ENCODE peak calls at places on chromosomes 5 and 9, in eight cellular contexts. One of them, this sample, is unnamed. For H3K27me3, the result is how much of the 10 kb centered on the place peaks cover.

GRCh38 chr5:103120607-103121200 is 603 bp downstream of the PPIP5K2 start:
- DNase-seq in psoas muscle: no peak
- DNase-seq in heart right ventricle: no peak
- DNase-seq in HCT116: no peak
- DNase-seq in neural progenitor cell: peak
- DNase-seq in dorsolateral prefrontal cortex: no peak
- DNase-seq in SK-N-SH: peak
- DNase-seq in cardiac muscle cell: peak
- DNase-seq in this sample: peak

GRCh38 chr5:140311011-140311467 is 8.1 kb upstream of the PFDN1 start:
- DNase-seq in psoas muscle: no peak
- DNase-seq in heart right ventricle: no peak
- DNase-seq in HCT116: no peak
- DNase-seq in neural progenitor cell: no peak
- DNase-seq in dorsolateral prefrontal cortex: no peak
- DNase-seq in SK-N-SH: no peak
- DNase-seq in cardiac muscle cell: no peak
- DNase-seq in this sample: peak

GRCh38 chr9:85536514-85536913 is 205.2 kb downstream of the AGTPBP1 start:
- DNase-seq in psoas muscle: no peak
- DNase-seq in heart right ventricle: no peak
- DNase-seq in HCT116: no peak
- DNase-seq in neural progenitor cell: no peak
- DNase-seq in dorsolateral prefrontal cortex: no peak
- DNase-seq in SK-N-SH: no peak
- DNase-seq in cardiac muscle cell: no peak
- DNase-seq in this sample: no peak

GRCh38 chr5:79093762-79094161 is 17.8 kb upstream of the BHMT start:
- DNase-seq in psoas muscle: no peak
- DNase-seq in heart right ventricle: no peak
- DNase-seq in HCT116: no peak
- DNase-seq in neural progenitor cell: no peak
- DNase-seq in dorsolateral prefrontal cortex: no peak
- DNase-seq in SK-N-SH: peak
- DNase-seq in cardiac muscle cell: no peak
- DNase-seq in this sample: no peak

GRCh38 chr5:16540421-16540820 is 74.8 kb upstream of the ZNF622 start:
- DNase-seq in psoas muscle: no peak
- DNase-seq in heart right ventricle: no peak
- DNase-seq in HCT116: no peak
- DNase-seq in neural progenitor cell: no peak
- DNase-seq in dorsolateral prefrontal cortex: no peak
- DNase-seq in SK-N-SH: no peak
- DNase-seq in cardiac muscle cell: no peak
- DNase-seq in this sample: peak

GRCh38 chr5:31470608-31471007 is 61.3 kb downstream of the DROSHA start:
- DNase-seq in psoas muscle: peak
- DNase-seq in heart right ventricle: peak
- DNase-seq in HCT116: no peak
- DNase-seq in neural progenitor cell: no peak
- DNase-seq in dorsolateral prefrontal cortex: no peak
- DNase-seq in SK-N-SH: no peak
- DNase-seq in cardiac muscle cell: no peak
- DNase-seq in this sample: no peak

GRCh38 chr5:112467467-112467866 is 48.4 kb upstream of the EPB41L4A start:
- DNase-seq in psoas muscle: no peak
- DNase-seq in heart right ventricle: no peak
- DNase-seq in HCT116: no peak
- DNase-seq in neural progenitor cell: no peak
- DNase-seq in dorsolateral prefrontal cortex: no peak
- DNase-seq in SK-N-SH: no peak
- DNase-seq in cardiac muscle cell: no peak
- DNase-seq in this sample: no peak

GRCh38 chr9:2788948-2789347 is 54.9 kb downstream of the PUM3 start:
- DNase-seq in psoas muscle: no peak
- DNase-seq in heart right ventricle: no peak
- DNase-seq in HCT116: no peak
- DNase-seq in neural progenitor cell: no peak
- DNase-seq in dorsolateral prefrontal cortex: no peak
- DNase-seq in SK-N-SH: no peak
- DNase-seq in cardiac muscle cell: no peak
- DNase-seq in this sample: no peak

GRCh38 chr5:124156408-124157027 is 589.9 kb downstream of the ZNF608 start:
- DNase-seq in psoas muscle: no peak
- DNase-seq in heart right ventricle: no peak
- DNase-seq in HCT116: no peak
- DNase-seq in neural progenitor cell: no peak
- DNase-seq in dorsolateral prefrontal cortex: no peak
- DNase-seq in SK-N-SH: no peak
- DNase-seq in cardiac muscle cell: no peak
- DNase-seq in this sample: no peak

GRCh38 chr9:91903126-91903911 is 46.7 kb downstream of the ROR2 start:
- DNase-seq in psoas muscle: no peak
- DNase-seq in heart right ventricle: no peak
- DNase-seq in HCT116: no peak
- DNase-seq in neural progenitor cell: no peak
- DNase-seq in dorsolateral prefrontal cortex: no peak
- DNase-seq in SK-N-SH: no peak
- DNase-seq in cardiac muscle cell: no peak
- DNase-seq in this sample: no peak

GRCh38 chr9:106878943-106879916 is 16.3 kb downstream of the ZNF462 start:
- DNase-seq in psoas muscle: peak
- DNase-seq in heart right ventricle: peak
- DNase-seq in HCT116: no peak
- DNase-seq in neural progenitor cell: peak
- DNase-seq in dorsolateral prefrontal cortex: no peak
- DNase-seq in SK-N-SH: peak
- DNase-seq in cardiac muscle cell: no peak
- DNase-seq in this sample: peak

DNA sequence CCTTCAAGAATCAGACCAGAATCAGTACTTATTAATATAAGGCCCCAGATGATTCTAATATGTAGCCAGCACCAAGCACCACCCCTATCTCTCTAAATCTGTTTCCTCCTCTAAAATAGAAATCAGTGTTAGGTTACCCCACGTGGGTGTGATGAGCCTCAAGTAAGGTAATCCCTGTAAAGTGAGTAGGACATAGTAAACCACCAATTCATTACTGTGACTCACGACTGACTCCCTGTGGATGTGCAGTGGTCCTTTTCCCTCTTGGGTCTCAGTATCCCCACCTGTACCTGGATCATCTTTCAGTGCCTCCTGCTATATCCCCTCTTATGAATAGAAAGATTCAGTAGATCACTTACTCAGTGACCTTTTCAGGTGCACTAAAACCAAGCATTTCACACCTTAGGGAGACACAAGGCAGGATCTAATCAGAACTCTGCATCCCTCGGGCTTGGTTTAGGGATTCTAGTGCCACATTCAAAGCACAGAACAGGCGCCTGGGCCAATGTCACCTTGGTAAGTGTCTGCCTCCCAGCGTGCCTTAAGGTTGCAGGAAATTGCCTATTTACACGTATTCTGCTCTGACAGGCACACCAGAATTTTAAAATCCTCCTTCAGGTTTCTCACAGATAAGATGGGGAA is 12.2 kb upstream of the ALDH1B1 start:
- DNase-seq in psoas muscle: no peak
- DNase-seq in heart right ventricle: no peak
- DNase-seq in HCT116: no peak
- DNase-seq in neural progenitor cell: no peak
- DNase-seq in dorsolateral prefrontal cortex: no peak
- DNase-seq in SK-N-SH: no peak
- DNase-seq in cardiac muscle cell: no peak
- DNase-seq in this sample: peak
- TF ChIP-seq CTCF in psoas muscle: peak
- TF ChIP-seq CTCF in heart right ventricle: no peak
- TF ChIP-seq CTCF in HCT116: no peak
- TF ChIP-seq CTCF in neural progenitor cell: no peak
- TF ChIP-seq CTCF in dorsolateral prefrontal cortex: no peak
- TF ChIP-seq CTCF in SK-N-SH: no peak
- TF ChIP-seq CTCF in cardiac muscle cell: no peak
- TF ChIP-seq CTCF in this sample: no peak

GRCh38 chr9:93191354-93191660 is 7.4 kb downstream of the WNK2 start:
- DNase-seq in psoas muscle: no peak
- DNase-seq in heart right ventricle: no peak
- DNase-seq in HCT116: no peak
- DNase-seq in neural progenitor cell: no peak
- DNase-seq in dorsolateral prefrontal cortex: no peak
- DNase-seq in SK-N-SH: no peak
- DNase-seq in cardiac muscle cell: no peak
- DNase-seq in this sample: no peak

GRCh38 chr9:93190656-93191353 is 6.9 kb downstream of the WNK2 start:
- DNase-seq in psoas muscle: no peak
- DNase-seq in heart right ventricle: no peak
- DNase-seq in HCT116: no peak
- DNase-seq in neural progenitor cell: no peak
- DNase-seq in dorsolateral prefrontal cortex: no peak
- DNase-seq in SK-N-SH: no peak
- DNase-seq in cardiac muscle cell: no peak
- DNase-seq in this sample: no peak

GRCh38 chr9:93189369-93190132 is 5.6 kb downstream of the WNK2 start:
- DNase-seq in psoas muscle: no peak
- DNase-seq in heart right ventricle: no peak
- DNase-seq in HCT116: no peak
- DNase-seq in neural progenitor cell: no peak
- DNase-seq in dorsolateral prefrontal cortex: no peak
- DNase-seq in SK-N-SH: no peak
- DNase-seq in cardiac muscle cell: no peak
- DNase-seq in this sample: no peak

GRCh38 chr9:93188426-93189368 is 4.8 kb downstream of the WNK2 start:
- DNase-seq in psoas muscle: no peak
- DNase-seq in heart right ventricle: no peak
- DNase-seq in HCT116: no peak
- DNase-seq in neural progenitor cell: peak
- DNase-seq in dorsolateral prefrontal cortex: no peak
- DNase-seq in SK-N-SH: no peak
- DNase-seq in cardiac muscle cell: no peak
- DNase-seq in this sample: no peak

DNA sequence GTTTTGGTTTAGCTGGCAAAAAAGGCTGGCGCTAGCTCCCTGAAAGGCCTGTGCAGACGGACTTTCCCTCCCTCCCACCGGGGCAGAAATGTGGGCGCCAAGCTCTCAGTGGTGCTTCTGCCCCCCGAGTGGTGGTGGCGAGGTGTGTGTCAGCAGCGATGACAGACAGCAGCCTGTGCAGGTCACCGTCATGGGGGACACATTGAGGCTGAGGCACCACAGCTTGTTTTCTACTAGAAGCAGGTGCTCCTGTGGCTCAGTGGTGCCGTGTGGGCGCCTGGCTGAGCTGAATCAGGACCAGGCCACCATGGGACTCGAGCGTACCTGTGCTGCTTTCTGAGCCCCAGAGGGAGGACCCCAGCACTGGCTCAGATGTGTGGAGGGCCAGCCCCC is 6.2 kb downstream of the WNK2 start:
- DNase-seq in psoas muscle: no peak
- DNase-seq in heart right ventricle: no peak
- DNase-seq in HCT116: no peak
- DNase-seq in neural progenitor cell: no peak
- DNase-seq in dorsolateral prefrontal cortex: no peak
- DNase-seq in SK-N-SH: no peak
- DNase-seq in cardiac muscle cell: no peak
- DNase-seq in this sample: no peak
- H3K27ac ChIP-seq in psoas muscle: no peak
- H3K27ac ChIP-seq in heart right ventricle: peak
- H3K27ac ChIP-seq in HCT116: no peak
- H3K27ac ChIP-seq in neural progenitor cell: no peak
- H3K27ac ChIP-seq in dorsolateral prefrontal cortex: peak
- H3K27ac ChIP-seq in SK-N-SH: no peak
- H3K27ac ChIP-seq in cardiac muscle cell: no peak
- H3K27ac ChIP-seq in this sample: no peak

GRCh38 chr9:134265078-134265477 is 61.2 kb upstream of the RXRA start:
- DNase-seq in psoas muscle: no peak
- DNase-seq in heart right ventricle: no peak
- DNase-seq in HCT116: no peak
- DNase-seq in neural progenitor cell: no peak
- DNase-seq in dorsolateral prefrontal cortex: no peak
- DNase-seq in SK-N-SH: no peak
- DNase-seq in cardiac muscle cell: no peak
- DNase-seq in this sample: no peak

GRCh38 chr9:134262035-134262434 is 64.2 kb upstream of the RXRA start:
- DNase-seq in psoas muscle: no peak
- DNase-seq in heart right ventricle: no peak
- DNase-seq in HCT116: no peak
- DNase-seq in neural progenitor cell: no peak
- DNase-seq in dorsolateral prefrontal cortex: no peak
- DNase-seq in SK-N-SH: no peak
- DNase-seq in cardiac muscle cell: no peak
- DNase-seq in this sample: no peak

GRCh38 chr9:134263575-134263974 is 62.7 kb upstream of the RXRA start:
- DNase-seq in psoas muscle: no peak
- DNase-seq in heart right ventricle: no peak
- DNase-seq in HCT116: no peak
- DNase-seq in neural progenitor cell: no peak
- DNase-seq in dorsolateral prefrontal cortex: no peak
- DNase-seq in SK-N-SH: no peak
- DNase-seq in cardiac muscle cell: peak
- DNase-seq in this sample: no peak

GRCh38 chr9:134266418-134266817 is 59.8 kb upstream of the RXRA start:
- DNase-seq in psoas muscle: no peak
- DNase-seq in heart right ventricle: no peak
- DNase-seq in HCT116: no peak
- DNase-seq in neural progenitor cell: no peak
- DNase-seq in dorsolateral prefrontal cortex: no peak
- DNase-seq in SK-N-SH: no peak
- DNase-seq in cardiac muscle cell: no peak
- DNase-seq in this sample: no peak

GRCh38 chr9:134264169-134264568 is 62.1 kb upstream of the RXRA start:
- DNase-seq in psoas muscle: no peak
- DNase-seq in heart right ventricle: no peak
- DNase-seq in HCT116: no peak
- DNase-seq in neural progenitor cell: no peak
- DNase-seq in dorsolateral prefrontal cortex: no peak
- DNase-seq in SK-N-SH: no peak
- DNase-seq in cardiac muscle cell: no peak
- DNase-seq in this sample: no peak
- H3K27me3 ChIP-seq in psoas muscle: under half
- H3K27me3 ChIP-seq in heart right ventricle: under half
- H3K27me3 ChIP-seq in HCT116: under half
- H3K27me3 ChIP-seq in neural progenitor cell: under half
- H3K27me3 ChIP-seq in dorsolateral prefrontal cortex: under half
- H3K27me3 ChIP-seq in SK-N-SH: under half
- H3K27me3 ChIP-seq in cardiac muscle cell: under half
- H3K27me3 ChIP-seq in this sample: under half

DNA sequence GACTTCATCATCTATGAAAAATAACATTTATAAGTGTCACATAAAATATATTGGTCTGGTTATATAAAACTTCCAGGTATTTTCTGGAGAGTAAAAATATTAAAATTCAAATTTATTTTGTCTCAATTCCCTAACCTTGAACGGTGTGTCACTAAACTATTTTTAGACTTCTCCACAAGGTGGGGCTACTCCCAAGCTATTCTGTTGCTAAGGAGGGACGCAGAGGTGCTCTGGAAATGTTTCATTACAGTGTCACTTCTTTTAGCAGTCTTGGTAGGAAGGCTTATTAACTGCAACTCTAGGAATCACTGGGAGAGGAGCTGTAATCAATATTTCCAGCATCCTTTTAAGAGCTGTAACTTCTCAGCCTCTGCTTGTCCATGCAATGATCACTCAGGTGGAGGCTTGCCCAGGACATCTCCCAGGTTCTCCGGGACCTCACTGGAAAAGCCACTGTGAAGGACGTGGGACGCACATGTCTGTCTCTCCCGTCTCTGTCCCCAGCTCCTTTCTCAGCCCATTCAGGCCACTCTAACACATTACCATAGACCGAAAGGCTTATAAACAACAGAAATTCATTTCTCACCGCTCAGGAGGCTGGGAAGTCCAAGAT is 32.5 kb upstream of the DNAH5 start:
- DNase-seq in psoas muscle: no peak
- DNase-seq in heart right ventricle: no peak
- DNase-seq in HCT116: peak
- DNase-seq in neural progenitor cell: peak
- DNase-seq in dorsolateral prefrontal cortex: no peak
- DNase-seq in SK-N-SH: peak
- DNase-seq in cardiac muscle cell: peak
- DNase-seq in this sample: peak
- TF ChIP-seq CTCF in psoas muscle: peak
- TF ChIP-seq CTCF in heart right ventricle: no peak
- TF ChIP-seq CTCF in HCT116: peak
- TF ChIP-seq CTCF in neural progenitor cell: peak
- TF ChIP-seq CTCF in dorsolateral prefrontal cortex: peak
- TF ChIP-seq CTCF in SK-N-SH: peak
- TF ChIP-seq CTCF in cardiac muscle cell: peak
- TF ChIP-seq CTCF in this sample: peak